ENCODE peak calls at places on chromosomes 12 and 14, in eight cellular contexts. D, C, Z, I, B, X, T and S are unnamed samples.
A peak's percentile ranks its signal among the peaks of the same experiment; 100 is the strongest.

GRCh38 chr12:124629799-124630198 is 62.4 kb upstream of the NCOR2 start:
- DNase-seq in T (no peak), C (no peak), I (no peak), Z (no peak), X (no peak), B (no peak), D (no peak), S (no peak)

GRCh38 chr12:121397521-121397920 is 2.4 kb upstream of the RNF34 start:
- DNase-seq in Z (no peak), D (no peak), C (no peak), B (no peak), I (no peak), X (no peak), T (no peak), S (no peak)

GRCh38 chr12:63843613-63844390 is 698 bp upstream of the SRGAP1 start:
- DNase-seq in Z (peak; percentile 95), T (peak; percentile 96), B (peak; percentile 90), X (peak; percentile 92), C (peak; percentile 97), I (peak; percentile 80), D (peak; percentile 63), S (peak; percentile 96)

GRCh38 chr14:70094106-70094505 is 94.6 kb downstream of the SLC8A3 start:
- DNase-seq in B (no peak), D (no peak), C (no peak), X (no peak), Z (no peak), T (no peak), I (no peak), S (no peak)

GRCh38 chr12:75613981-75614380 is 102.6 kb upstream of the KRR1 start:
- DNase-seq in T (no peak), Z (no peak), B (no peak), D (no peak), X (no peak), I (no peak), C (peak; percentile 23), S (no peak)

GRCh38 chr12:15886372-15887042 is 4.3 kb downstream of the STRAP start:
- DNase-seq in T (no peak), C (no peak), D (no peak), B (no peak), Z (no peak), X (no peak), I (no peak), S (no peak)

GRCh38 chr12:9319842-9320173 is 111.6 kb upstream of the PZP start:
- DNase-seq in Z (no peak), D (no peak), I (no peak), T (no peak), C (no peak), B (no peak), X (no peak), S (no peak)

GRCh38 chr14:20177433-20177974 is 13.2 kb upstream of the OR11G2 start:
- DNase-seq in X (no peak), T (no peak), I (no peak), B (no peak), C (no peak), Z (no peak), D (no peak), S (no peak)

GRCh38 chr12:57240069-57240921 is 10.7 kb downstream of the STAC3 start:
- DNase-seq in T (peak; percentile 64), I (peak; percentile 77), B (no peak), C (peak; percentile 35), Z (peak; percentile 62), X (peak; percentile 79), D (peak; percentile 70), S (peak; percentile 60)